ENCODE peak calls at places on chromosome 18, in four cellular contexts. One of them, this sample, is unnamed.

GRCh38 chr18:45517181-45517741 is 98.0 kb upstream of the SLC14A2 start:
- DNase-seq in skeletal muscle cell: no peak
- DNase-seq in NCI-H524: no peak
- DNase-seq in pancreas: no peak
- DNase-seq in this sample: no peak

GRCh38 chr18:75369026-75369425 is 58.5 kb downstream of the SMIM21 start:
- DNase-seq in skeletal muscle cell: no peak
- DNase-seq in NCI-H524: no peak
- DNase-seq in pancreas: no peak
- DNase-seq in this sample: no peak

GRCh38 chr18:13284330-13285027 is 65.9 kb downstream of the LDLRAD4 start:
- DNase-seq in skeletal muscle cell: no peak
- DNase-seq in NCI-H524: peak
- DNase-seq in pancreas: no peak
- DNase-seq in this sample: peak

GRCh38 chr18:44701227-44701626 is 20.5 kb downstream of the SETBP1 start:
- DNase-seq in skeletal muscle cell: no peak
- DNase-seq in NCI-H524: no peak
- DNase-seq in pancreas: no peak
- DNase-seq in this sample: no peak

GRCh38 chr18:76573325-76574025 is 78.4 kb upstream of the ZNF516 start:
- DNase-seq in skeletal muscle cell: peak
- DNase-seq in NCI-H524: no peak
- DNase-seq in pancreas: no peak
- DNase-seq in this sample: no peak

GRCh38 chr18:7133181-7133580 is 15.6 kb upstream of the LAMA1 start:
- DNase-seq in skeletal muscle cell: peak
- DNase-seq in NCI-H524: no peak
- DNase-seq in pancreas: no peak
- DNase-seq in this sample: no peak

GRCh38 chr18:1585881-1586488 is 681.3 kb downstream of the ADCYAP1 start:
- DNase-seq in skeletal muscle cell: peak
- DNase-seq in NCI-H524: no peak
- DNase-seq in pancreas: no peak
- DNase-seq in this sample: peak

GRCh38 chr18:48659188-48660009 is 120.6 kb downstream of the CTIF start:
- DNase-seq in skeletal muscle cell: no peak
- DNase-seq in NCI-H524: no peak
- DNase-seq in pancreas: no peak
- DNase-seq in this sample: no peak

GRCh38 chr18:63551769-63552168 is 9.6 kb downstream of the SERPINB12 start:
- DNase-seq in skeletal muscle cell: no peak
- DNase-seq in NCI-H524: no peak
- DNase-seq in pancreas: no peak
- DNase-seq in this sample: no peak

GRCh38 chr18:63192885-63193349 is 126.7 kb downstream of the BCL2 start:
- DNase-seq in skeletal muscle cell: no peak
- DNase-seq in NCI-H524: no peak
- DNase-seq in pancreas: no peak
- DNase-seq in this sample: no peak

GRCh38 chr18:47286776-47287410 is 35.4 kb upstream of the SKOR2 start:
- DNase-seq in skeletal muscle cell: no peak
- DNase-seq in NCI-H524: no peak
- DNase-seq in pancreas: no peak
- DNase-seq in this sample: no peak

GRCh38 chr18:28204154-28204553 is 27.2 kb upstream of the CDH2 start:
- DNase-seq in skeletal muscle cell: peak
- DNase-seq in NCI-H524: no peak
- DNase-seq in pancreas: no peak
- DNase-seq in this sample: no peak

GRCh38 chr18:3453540-3454364 is 3.8 kb downstream of the TGIF1 start:
- DNase-seq in skeletal muscle cell: peak
- DNase-seq in NCI-H524: no peak
- DNase-seq in pancreas: no peak
- DNase-seq in this sample: no peak

GRCh38 chr18:52902188-52902587 is 562.2 kb downstream of the DCC start:
- DNase-seq in skeletal muscle cell: no peak
- DNase-seq in NCI-H524: no peak
- DNase-seq in pancreas: no peak
- DNase-seq in this sample: no peak

GRCh38 chr18:905948-906415 is 1.3 kb downstream of the ADCYAP1 start:
- DNase-seq in skeletal muscle cell: no peak
- DNase-seq in NCI-H524: peak
- DNase-seq in pancreas: no peak
- DNase-seq in this sample: no peak

GRCh38 chr18:23258566-23259265 is 123.4 kb downstream of the CABLES1 start:
- DNase-seq in skeletal muscle cell: no peak
- DNase-seq in NCI-H524: no peak
- DNase-seq in pancreas: no peak
- DNase-seq in this sample: no peak

GRCh38 chr18:32289480-32290075 is 99.7 kb downstream of the MEP1B start:
- DNase-seq in skeletal muscle cell: peak
- DNase-seq in NCI-H524: peak
- DNase-seq in pancreas: no peak
- DNase-seq in this sample: peak

GRCh38 chr18:21191596-21192307 is 50.3 kb upstream of the GREB1L start:
- DNase-seq in skeletal muscle cell: peak
- DNase-seq in NCI-H524: peak
- DNase-seq in pancreas: no peak
- DNase-seq in this sample: no peak

GRCh38 chr18:23740105-23740830 is 51.0 kb downstream of the LAMA3 start:
- DNase-seq in skeletal muscle cell: no peak
- DNase-seq in NCI-H524: peak
- DNase-seq in pancreas: no peak
- DNase-seq in this sample: peak

GRCh38 chr18:50105027-50105426 is 89.9 kb downstream of the MYO5B start:
- DNase-seq in skeletal muscle cell: no peak
- DNase-seq in NCI-H524: no peak
- DNase-seq in pancreas: no peak
- DNase-seq in this sample: no peak

GRCh38 chr18:29163596-29163995 is 986.7 kb upstream of the CDH2 start:
- DNase-seq in skeletal muscle cell: no peak
- DNase-seq in NCI-H524: no peak
- DNase-seq in pancreas: no peak
- DNase-seq in this sample: no peak

GRCh38 chr18:3264362-3264761 is 2.4 kb downstream of the MYL12B start:
- DNase-seq in skeletal muscle cell: no peak
- DNase-seq in NCI-H524: no peak
- DNase-seq in pancreas: no peak
- DNase-seq in this sample: no peak

GRCh38 chr18:78816114-78816513 is 163.5 kb upstream of the SALL3 start:
- DNase-seq in skeletal muscle cell: no peak
- DNase-seq in NCI-H524: no peak
- DNase-seq in pancreas: no peak
- DNase-seq in this sample: no peak

GRCh38 chr18:2916184-2916583 is 69.4 kb downstream of the EMILIN2 start:
- DNase-seq in skeletal muscle cell: no peak
- DNase-seq in NCI-H524: no peak
- DNase-seq in pancreas: no peak
- DNase-seq in this sample: no peak

GRCh38 chr18:48547456-48548403 is 8.9 kb downstream of the CTIF start:
- DNase-seq in skeletal muscle cell: peak
- DNase-seq in NCI-H524: no peak
- DNase-seq in pancreas: no peak
- DNase-seq in this sample: no peak